ENCODE peak calls at places on chromosome 20, in six cellular contexts. H, V, S, A, J and F are unnamed samples.

GRCh38 chr20:52105045-52105572 is 86.5 kb downstream of the ZFP64 start:
- DNase-seq in H (peak), V (peak), S (peak), A (no peak), J (no peak), F (peak)

GRCh38 chr20:41185013-41185757 is 47.8 kb downstream of the PLCG1 start:
- DNase-seq in H (no peak), V (no peak), S (no peak), A (peak), J (peak), F (no peak)

GRCh38 chr20:14688045-14688444 is 350.6 kb upstream of the FLRT3 start:
- DNase-seq in H (no peak), V (no peak), S (no peak), A (no peak), J (no peak), F (no peak)

GRCh38 chr20:17910828-17911294 is 57.7 kb downstream of the SNX5 start:
- DNase-seq in H (peak), V (no peak), S (peak), A (no peak), J (no peak), F (peak)

GRCh38 chr20:54711061-54711460 is 235.7 kb downstream of the DOK5 start:
- DNase-seq in H (no peak), V (no peak), S (no peak), A (no peak), J (no peak), F (no peak)

GRCh38 chr20:23115823-23116222 is 29.7 kb upstream of the CD93 start:
- DNase-seq in H (peak), V (no peak), S (peak), A (no peak), J (no peak), F (peak)

GRCh38 chr20:62972270-62973032 is 19.9 kb downstream of the SLC17A9 start:
- DNase-seq in H (peak), V (peak), S (peak), A (peak), J (peak), F (peak)

GRCh38 chr20:64067733-64068307 is 4.8 kb downstream of the TCEA2 start:
- DNase-seq in H (no peak), V (no peak), S (no peak), A (no peak), J (no peak), F (no peak)

GRCh38 chr20:46408281-46408731 is 1.9 kb upstream of the ELMO2 start:
- DNase-seq in H (no peak), V (no peak), S (no peak), A (no peak), J (no peak), F (no peak)

GRCh38 chr20:61718361-61718760 is 347.3 kb downstream of the TAF4 start:
- DNase-seq in H (no peak), V (no peak), S (no peak), A (no peak), J (no peak), F (no peak)

GRCh38 chr20:4729265-4729664 is 7.6 kb downstream of the PRND start:
- DNase-seq in H (no peak), V (no peak), S (no peak), A (no peak), J (no peak), F (no peak)

GRCh38 chr20:38216736-38217595 is 43.6 kb downstream of the KIAA1755 start:
- DNase-seq in H (no peak), V (no peak), S (no peak), A (no peak), J (no peak), F (no peak)

GRCh38 chr20:42530855-42531674 is 658.6 kb downstream of the PTPRT start:
- DNase-seq in H (peak), V (peak), S (no peak), A (no peak), J (peak), F (peak)

GRCh38 chr20:48962976-48963730 is 41.6 kb downstream of the ARFGEF2 start:
- DNase-seq in H (no peak), V (no peak), S (peak), A (no peak), J (peak), F (peak)